ENCODE peak calls at places on chromosomes 13 and 19, in five cellular contexts. C is D341Med, Q is NCI-H1417, Z is NCI-H146, J is lower leg skin. F is an unnamed sample.
A peak's percentile ranks its signal among the peaks of the same experiment; 100 is the strongest.

GRCh38 chr13:76860706-76861105 is 25.5 kb downstream of the KCTD12 start:
- DNase-seq in C (no peak), Q (no peak), Z (no peak), J (no peak), F (no peak)

GRCh38 chr13:112341446-112341845 is 34.7 kb upstream of the SPACA7 start:
- DNase-seq in C (no peak), Q (no peak), Z (no peak), J (no peak), F (no peak)

GRCh38 chr13:74450976-74451375 is 316.8 kb upstream of the KLF12 start:
- DNase-seq in C (no peak), Q (no peak), Z (no peak), J (no peak), F (no peak)

GRCh38 chr13:40161931-40162330 is 504.5 kb downstream of the FOXO1 start:
- DNase-seq in C (no peak), Q (no peak), Z (no peak), J (no peak), F (no peak)

GRCh38 chr13:48001127-48001881 is at the start of gene SUCLA2:
- DNase-seq in C (peak; percentile 100), Q (peak; percentile 95), Z (peak; percentile 91), J (peak; percentile 76), F (peak; percentile 79)

GRCh38 chr19:18894254-18895037 is 1.5 kb downstream of the CERS1 start:
- DNase-seq in C (peak; percentile 92), Q (no peak), Z (peak; percentile 90), J (no peak), F (no peak)

GRCh38 chr13:74145249-74145970 is 11.2 kb upstream of the KLF12 start:
- DNase-seq in C (no peak), Q (no peak), Z (no peak), J (no peak), F (no peak)

GRCh38 chr19:16369306-16369663 is 44.7 kb downstream of the KLF2 start:
- DNase-seq in C (no peak), Q (no peak), Z (no peak), J (no peak), F (no peak)

GRCh38 chr19:14494910-14495677 is 833 bp downstream of the GIPC1 start:
- DNase-seq in C (no peak), Q (no peak), Z (peak; percentile 46), J (no peak), F (no peak)

GRCh38 chr19:5789886-5790572 is 934 bp downstream of the DUS3L start:
- DNase-seq in C (no peak), Q (no peak), Z (no peak), J (peak; percentile 57), F (no peak)

GRCh38 chr13:32278456-32278855 is 36.7 kb downstream of the ZAR1L start:
- DNase-seq in C (no peak), Q (no peak), Z (no peak), J (no peak), F (no peak)

GRCh38 chr13:27522847-27523246 is 72.5 kb upstream of the MTIF3 start:
- DNase-seq in C (no peak), Q (no peak), Z (no peak), J (no peak), F (no peak)

F was measured in WERI-Rb-1.